ENCODE peak calls at places on chromosomes 11 and 22, in four cellular contexts. E is right atrium auricular region, L is GM10248, J is RCC 7860. H is an unnamed sample.

GRCh38 chr22:16717699-16718558 is 107.3 kb downstream of the XKR3 start:
- DNase-seq in E (no peak), L (no peak), J (no peak), H (peak)

GRCh38 chr11:45662665-45663485 is 2.5 kb downstream of the CHST1 start:
- DNase-seq in E (no peak), L (no peak), J (peak), H (peak)

GRCh38 chr22:50696799-50697561 is 24.4 kb downstream of the SHANK3 start:
- DNase-seq in E (no peak), L (no peak), J (no peak), H (peak)

GRCh38 chr11:128592454-128592853 is 5.1 kb upstream of the ETS1 start:
- DNase-seq in E (no peak), L (no peak), J (no peak), H (no peak)

GRCh38 chr11:65452806-65453490 is 30.4 kb downstream of the NEAT1 start:
- DNase-seq in E (no peak), L (no peak), J (peak), H (no peak)

GRCh38 chr11:62850911-62851806 is 11.8 kb upstream of the WDR74 start:
- DNase-seq in E (no peak), L (no peak), J (peak), H (no peak)

GRCh38 chr11:124898711-124899110 is 1.0 kb upstream of the ROBO4 start:
- DNase-seq in E (no peak), L (no peak), J (no peak), H (no peak)

GRCh38 chr22:50731811-50732624 is 6.0 kb upstream of the ACR start:
- DNase-seq in E (no peak), L (peak), J (no peak), H (no peak)

GRCh38 chr11:108871152-108871551 is 206.3 kb downstream of the DDX10 start:
- DNase-seq in E (no peak), L (peak), J (peak), H (peak)

GRCh38 chr11:34379081-34379480 is 21.3 kb upstream of the ABTB2 start:
- DNase-seq in E (no peak), L (no peak), J (peak), H (no peak)